ENCODE peak calls at places on chromosomes 6 and 20, in five cellular contexts. K is fibroblast of mammary gland, B is upper lobe of right lung, U is adrenal gland, T is RWPE1. Q is an unnamed sample.
A peak's percentile ranks its signal among the peaks of the same experiment; 100 is the strongest.

GRCh38 chr6:22248513-22249308 is 48.1 kb downstream of the PRL start:
- DNase-seq in K (peak; percentile 87), B (no peak), U (no peak), T (peak; percentile 4), Q (no peak)

GRCh38 chr6:139109558-139109957 is 25.3 kb upstream of the HECA start:
- DNase-seq in K (peak; percentile 55), B (no peak), U (no peak), T (no peak), Q (no peak)

GRCh38 chr20:62710886-62711702 is 2.5 kb downstream of the NTSR1 start:
- DNase-seq in K (no peak), B (no peak), U (no peak), T (peak; percentile 86), Q (no peak)

GRCh38 chr20:31652917-31653385 is 15.2 kb downstream of the COX4I2 start:
- DNase-seq in K (peak; percentile 90), B (no peak), U (no peak), T (no peak), Q (no peak)

GRCh38 chr6:136654086-136654485 is 103.9 kb upstream of the MAP7 start:
- DNase-seq in K (no peak), B (no peak), U (no peak), T (no peak), Q (no peak)

GRCh38 chr6:134376785-134377184 is 58.9 kb upstream of the SGK1 start:
- DNase-seq in K (no peak), B (no peak), U (no peak), T (no peak), Q (no peak)

GRCh38 chr6:87944541-87944954 is 103.1 kb upstream of the SPACA1 start:
- DNase-seq in K (peak; percentile 58), B (peak; percentile 70), U (peak; percentile 32), T (peak; percentile 86), Q (peak; percentile 44)

GRCh38 chr6:77466055-77467028 is 3.1 kb upstream of the HTR1B start:
- DNase-seq in K (peak; percentile 76), B (peak; percentile 68), U (peak; percentile 67), T (peak; percentile 55), Q (peak; percentile 14)

GRCh38 chr6:13794184-13794583 is 20.2 kb downstream of the MCUR1 start:
- DNase-seq in K (peak; percentile 95), B (no peak), U (no peak), T (no peak), Q (no peak)

GRCh38 chr20:38113401-38114325 is 51.4 kb downstream of the TGM2 start:
- DNase-seq in K (no peak), B (no peak), U (no peak), T (peak; percentile 46), Q (no peak)

GRCh38 chr6:38283734-38284362 is 355.9 kb downstream of the BTBD9 start:
- DNase-seq in K (peak; percentile 66), B (no peak), U (no peak), T (peak; percentile 61), Q (no peak)

GRCh38 chr6:99013145-99013544 is 65.4 kb upstream of the FBXL4 start:
- DNase-seq in K (peak; percentile 93), B (no peak), U (no peak), T (peak; percentile 12), Q (no peak)

GRCh38 chr6:81766482-81767069 is 14.1 kb upstream of the TENT5A start:
- DNase-seq in K (peak; percentile 97), B (no peak), U (no peak), T (peak; percentile 25), Q (peak; percentile 42)

GRCh38 chr6:52691718-52692117 is 20.8 kb downstream of the TMEM14A start:
- DNase-seq in K (peak; percentile 27), B (no peak), U (no peak), T (no peak), Q (no peak)

GRCh38 chr6:36755435-36756348 is 58.1 kb downstream of the RAB44 start:
- DNase-seq in K (peak; percentile 47), B (no peak), U (peak; percentile 78), T (peak; percentile 49), Q (no peak)

GRCh38 chr6:134077301-134077700 is 24.9 kb upstream of the SLC2A12 start:
- DNase-seq in K (no peak), B (no peak), U (no peak), T (no peak), Q (no peak)

GRCh38 chr6:105196076-105196475 is 16.3 kb upstream of the POPDC3 start:
- DNase-seq in K (peak; percentile 62), B (no peak), U (no peak), T (peak; percentile 20), Q (no peak)

GRCh38 chr6:44036196-44036595 is 91.1 kb downstream of the MRPL14 start:
- DNase-seq in K (no peak), B (peak; percentile 38), U (no peak), T (no peak), Q (peak; percentile 8)

GRCh38 chr6:17584241-17584803 is 15.8 kb upstream of the FAM8A1 start:
- DNase-seq in K (peak; percentile 80), B (no peak), U (peak; percentile 44), T (peak; percentile 66), Q (no peak)

GRCh38 chr6:106724848-106725247 is 95.5 kb downstream of the QRSL1 start:
- DNase-seq in K (peak; percentile 10), B (no peak), U (no peak), T (no peak), Q (no peak)

GRCh38 chr6:107941627-107942026 is 16.4 kb downstream of the SEC63 start:
- DNase-seq in K (no peak), B (no peak), U (no peak), T (no peak), Q (no peak)

GRCh38 chr6:149963212-149963461 is 606 bp upstream of the ULBP1 start:
- DNase-seq in K (no peak), B (no peak), U (peak; percentile 26), T (peak; percentile 55), Q (no peak)

GRCh38 chr20:2767768-2768631 is 32.4 kb downstream of the CPXM1 start:
- DNase-seq in K (peak; percentile 27), B (peak; percentile 93), U (no peak), T (peak; percentile 82), Q (no peak)

GRCh38 chr6:39891353-39891752 is 42.9 kb downstream of the MOCS1 start:
- DNase-seq in K (no peak), B (no peak), U (no peak), T (no peak), Q (no peak)

GRCh38 chr6:126821706-126822105 is 296.8 kb upstream of the RSPO3 start:
- DNase-seq in K (no peak), B (no peak), U (no peak), T (no peak), Q (no peak)

GRCh38 chr20:17935186-17935585 is 33.4 kb downstream of the SNX5 start:
- DNase-seq in K (peak; percentile 41), B (no peak), U (no peak), T (no peak), Q (no peak)

GRCh38 chr6:131946992-131947955 is 3.9 kb downstream of the CCN2 start:
- DNase-seq in K (peak; percentile 37), B (no peak), U (no peak), T (no peak), Q (no peak)

GRCh38 chr6:43798688-43799444 is 28.9 kb downstream of the VEGFA start:
- DNase-seq in K (peak; percentile 86), B (peak; percentile 90), U (peak; percentile 98), T (peak; percentile 84), Q (peak; percentile 59)

GRCh38 chr20:25220021-25220730 is 24.7 kb downstream of the ENTPD6 start:
- DNase-seq in K (peak; percentile 20), B (no peak), U (no peak), T (no peak), Q (peak; percentile 13)

GRCh38 chr6:34334796-34335416 is 57.6 kb downstream of the NUDT3 start:
- DNase-seq in K (peak; percentile 10), B (no peak), U (no peak), T (no peak), Q (no peak)

GRCh38 chr6:22583927-22584326 is 14.6 kb downstream of the HDGFL1 start:
- DNase-seq in K (peak; percentile 3), B (no peak), U (no peak), T (no peak), Q (no peak)

GRCh38 chr20:47352332-47353223 is 3.9 kb downstream of the ZMYND8 start:
- DNase-seq in K (no peak), B (peak; percentile 78), U (peak; percentile 82), T (no peak), Q (no peak)
- TF ChIP-seq CTCF in K (no peak), B (no peak), U (no peak), T (no peak), Q (no peak)

DNA sequence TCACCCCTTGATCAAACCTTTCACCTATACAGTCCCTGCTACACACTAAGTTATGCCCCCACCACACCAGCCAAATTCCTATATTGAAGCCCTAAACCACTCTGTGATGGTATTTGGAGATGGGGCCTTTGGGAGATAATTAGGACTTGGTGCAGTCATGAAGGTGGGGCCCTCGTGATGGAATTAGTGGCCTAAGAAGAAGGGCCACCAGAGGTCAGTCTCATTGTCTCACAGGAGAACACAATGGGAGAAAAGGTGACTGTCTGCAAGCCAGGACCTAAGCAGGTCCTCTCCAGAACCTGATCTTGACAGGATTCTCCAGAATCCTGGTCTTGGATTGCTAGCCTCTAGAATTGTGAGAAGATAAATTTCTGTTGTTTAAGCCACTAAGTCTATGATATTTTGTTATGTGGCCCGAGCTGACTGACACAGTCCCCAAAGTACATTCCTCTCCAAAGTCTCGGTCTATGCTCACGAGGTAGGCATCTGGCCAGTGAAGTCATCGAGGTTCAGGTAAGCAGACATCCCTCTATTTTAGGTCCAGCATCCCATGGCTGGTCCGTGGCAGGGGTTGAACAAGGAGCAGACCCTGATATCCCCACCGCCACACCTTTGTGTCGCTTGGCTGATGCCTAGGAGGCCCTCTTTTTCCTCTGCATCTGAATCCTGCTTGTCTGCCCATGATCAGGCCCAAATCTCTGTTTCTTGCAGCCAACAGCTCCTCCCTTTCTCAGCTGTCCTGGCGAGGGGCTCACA is 138.9 kb downstream of the NFATC2 start:
- DNase-seq in K (no peak), B (peak; percentile 19), U (no peak), T (no peak), Q (no peak)
- TF ChIP-seq CTCF in K (no peak), B (no peak), U (no peak), T (no peak), Q (no peak)

DNA sequence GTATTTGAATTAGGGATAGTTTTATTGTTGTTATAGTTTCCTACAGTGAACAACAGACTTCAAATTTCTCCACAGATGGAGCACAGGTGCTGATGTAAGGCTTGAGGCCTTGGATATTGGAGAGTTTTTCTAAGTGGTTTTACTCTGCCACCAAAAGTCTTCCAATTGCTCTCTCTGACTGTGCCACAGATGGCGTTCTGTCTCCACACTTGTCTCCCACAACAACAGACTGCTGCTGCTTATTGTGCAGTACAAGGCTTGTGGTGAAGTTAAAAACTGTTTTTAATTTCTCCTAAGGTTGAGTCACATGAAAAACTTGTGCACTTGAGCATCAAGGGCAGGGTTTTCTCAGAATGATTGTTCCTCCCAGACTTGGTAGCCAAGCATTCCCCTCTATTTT is 460.9 kb upstream of the KHDRBS2 start:
- DNase-seq in K (no peak), B (no peak), U (no peak), T (no peak), Q (no peak)
- TF ChIP-seq CTCF in K (no peak), B (no peak), U (no peak), T (no peak), Q (no peak)

DNA sequence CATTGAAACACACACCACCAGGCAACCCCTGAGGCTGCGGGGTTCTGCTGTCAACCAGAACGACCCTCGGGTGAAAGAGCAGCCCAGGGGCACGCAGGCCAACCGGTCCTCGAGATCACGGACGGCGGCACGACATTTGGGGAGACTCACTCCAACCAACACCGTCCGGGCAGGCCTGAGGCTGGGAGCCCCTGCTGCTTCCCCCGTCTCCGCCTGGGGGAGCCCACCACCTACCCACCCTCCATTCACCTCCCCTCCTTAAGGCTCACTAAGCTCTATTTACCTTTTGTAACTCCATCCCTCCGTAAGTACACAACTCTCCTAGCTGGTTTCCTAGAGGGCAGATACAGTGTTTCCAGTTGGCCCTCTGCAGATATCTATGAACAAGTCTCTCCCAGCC is 971.3 kb upstream of the DEFB115 start:
- DNase-seq in K (no peak), B (no peak), U (no peak), T (no peak), Q (no peak)
- TF ChIP-seq CTCF in K (no peak), B (no peak), U (no peak), T (no peak), Q (no peak)

Q was measured in uterus.